ENCODE peak calls at places on chromosomes 7 and 10, in five cellular contexts. R, H, Q, J and B are unnamed samples.
A peak's percentile ranks its signal among the peaks of the same experiment; 100 is the strongest.

GRCh38 chr10:103535595-103535994 is 42.1 kb downstream of the NEURL1 start:
- DNase-seq in H (no peak), J (no peak), R (no peak), Q (no peak), B (no peak)

GRCh38 chr7:22723642-22724041 is 3.4 kb upstream of the IL6 start:
- DNase-seq in R (no peak), Q (no peak), J (no peak), H (no peak), B (no peak)

GRCh38 chr10:77675347-77675746 is 37.7 kb upstream of the KCNMA1 start:
- DNase-seq in H (no peak), Q (no peak), J (no peak), R (no peak), B (no peak)

GRCh38 chr7:46566375-46566774 is 645.3 kb upstream of the IGFBP3 start:
- DNase-seq in H (no peak), R (no peak), Q (no peak), J (no peak), B (no peak)

GRCh38 chr7:80500325-80500724 is 11.5 kb downstream of the GNAT3 start:
- DNase-seq in J (no peak), H (no peak), R (no peak), Q (no peak), B (no peak)

GRCh38 chr10:129767751-129768150 is 196.3 kb downstream of the EBF3 start:
- DNase-seq in J (no peak), R (peak; percentile 27), H (no peak), Q (no peak), B (no peak)

GRCh38 chr10:101839421-101840063 is 4.1 kb downstream of the KCNIP2 start:
- DNase-seq in H (peak; percentile 43), R (peak; percentile 85), Q (no peak), J (no peak), B (no peak)

GRCh38 chr10:98587156-98587555 is 140.4 kb upstream of the HPS1 start:
- DNase-seq in R (no peak), H (no peak), Q (no peak), J (no peak), B (no peak)

GRCh38 chr7:53642361-53642760 is 606.9 kb downstream of the POM121L12 start:
- DNase-seq in Q (no peak), H (no peak), R (no peak), J (no peak), B (no peak)

GRCh38 chr7:131170440-131171105 is 157.1 kb upstream of the MKLN1 start:
- DNase-seq in J (no peak), Q (no peak), R (peak; percentile 19), H (no peak), B (no peak)

GRCh38 chr7:97865104-97865503 is 7.1 kb downstream of the ASNS start:
- DNase-seq in R (no peak), J (no peak), Q (no peak), H (no peak), B (no peak)

GRCh38 chr7:38629621-38630020 is 1.6 kb downstream of the AMPH start:
- DNase-seq in Q (no peak), J (no peak), R (no peak), H (no peak), B (no peak)

GRCh38 chr10:128684215-128684614 is 558.0 kb upstream of the MKI67 start:
- DNase-seq in J (no peak), H (no peak), R (no peak), Q (no peak), B (no peak)

GRCh38 chr7:27868117-27868516 is 128.2 kb downstream of the TAX1BP1 start:
- DNase-seq in H (no peak), R (no peak), J (no peak), Q (no peak), B (no peak)

GRCh38 chr7:96182424-96183158 is 139.3 kb downstream of the SLC25A13 start:
- DNase-seq in Q (no peak), J (no peak), H (no peak), R (no peak), B (no peak)

GRCh38 chr7:155694846-155695245 is 50.4 kb downstream of the RBM33 start:
- DNase-seq in H (no peak), Q (no peak), J (no peak), R (no peak), B (no peak)

GRCh38 chr7:33674804-33675411 is 230.4 kb upstream of the BMPER start:
- DNase-seq in R (no peak), H (no peak), Q (no peak), J (peak; percentile 23), B (no peak)

GRCh38 chr7:98567979-98568378 is 49.1 kb upstream of the NPTX2 start:
- DNase-seq in Q (no peak), J (no peak), H (no peak), R (no peak), B (no peak)

GRCh38 chr10:48456361-48456804 is 148.5 kb downstream of the ARHGAP22 start:
- DNase-seq in Q (no peak), R (peak; percentile 46), J (no peak), H (no peak), B (no peak)

GRCh38 chr10:124657806-124658205 is 86.4 kb downstream of the FAM53B start:
- DNase-seq in H (no peak), J (peak; percentile 40), Q (no peak), R (no peak), B (no peak)

GRCh38 chr7:32762894-32763293 is 128.7 kb downstream of the KBTBD2 start:
- DNase-seq in R (no peak), J (no peak), H (no peak), Q (no peak), B (no peak)

GRCh38 chr7:117616694-117617093 is 136.9 kb downstream of the CFTR start:
- DNase-seq in R (no peak), H (no peak), J (no peak), Q (no peak), B (no peak)

GRCh38 chr10:122894261-122894944 is 15.0 kb upstream of the FAM24B start:
- DNase-seq in H (no peak), R (no peak), J (no peak), Q (no peak), B (no peak)

GRCh38 chr10:14125564-14125963 is 205.2 kb downstream of the FRMD4A start:
- DNase-seq in J (no peak), Q (no peak), R (no peak), H (no peak), B (no peak)

GRCh38 chr7:144403649-144404061 is at the start of gene NOBOX:
- DNase-seq in J (no peak), H (no peak), R (peak; percentile 4), Q (no peak), B (no peak)

GRCh38 chr10:132904169-132904813 is 38.1 kb downstream of the CFAP46 start:
- DNase-seq in Q (peak; percentile 39), H (peak; percentile 81), J (no peak), R (peak; percentile 83), B (no peak)

GRCh38 chr10:29555091-29555745 is 79.6 kb downstream of the SVIL start:
- DNase-seq in H (no peak), R (no peak), J (no peak), Q (no peak), B (no peak)

GRCh38 chr10:95266674-95267095 is 24.1 kb downstream of the PDLIM1 start:
- DNase-seq in R (no peak), Q (peak; percentile 76), H (peak; percentile 47), J (no peak), B (no peak)

GRCh38 chr7:73734619-73735525 is 3.7 kb downstream of the ABHD11 start:
- DNase-seq in J (peak; percentile 49), Q (peak; percentile 77), R (peak; percentile 91), H (peak; percentile 75), B (peak; percentile 81)

GRCh38 chr10:30114871-30115270 is 55.5 kb upstream of the JCAD start:
- DNase-seq in R (no peak), J (no peak), Q (no peak), H (no peak), B (no peak)

GRCh38 chr10:84258034-84258695 is 13.3 kb downstream of the RGR start:
- DNase-seq in R (no peak), Q (no peak), J (no peak), H (no peak), B (no peak)

GRCh38 chr10:71333154-71333887 is 14.3 kb downstream of the SLC29A3 start:
- DNase-seq in Q (no peak), R (no peak), J (no peak), H (no peak), B (no peak)
- TF ChIP-seq SUZ12 in Q (no peak), R (no peak), J (no peak), H (no peak), B (no peak)

DNA sequence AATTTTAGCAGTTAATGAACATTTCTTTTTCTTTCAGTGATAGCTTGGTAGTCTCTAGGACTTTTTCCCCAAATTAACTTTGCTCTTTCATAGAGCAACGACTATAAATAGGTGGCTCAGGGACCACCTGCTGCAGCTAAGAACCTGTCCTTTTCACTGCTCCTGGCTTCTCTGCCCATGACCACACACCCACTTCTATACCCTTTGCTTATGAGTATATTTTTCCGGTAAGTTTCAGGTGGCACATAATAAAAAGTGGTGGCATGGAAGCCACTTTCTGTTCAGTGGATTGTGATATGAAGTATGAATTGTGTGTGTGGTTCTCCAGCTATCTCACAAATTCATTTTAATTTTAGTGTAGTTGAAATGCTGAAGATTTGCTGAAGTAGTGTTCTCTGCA is 1.2 kb downstream of the ING3 start:
- DNase-seq in H (no peak), Q (no peak), J (no peak), R (no peak), B (no peak)
- TF ChIP-seq SUZ12 in H (no peak), Q (no peak), J (no peak), R (no peak), B (no peak)

GRCh38 chr10:24811906-24812305 is 88.2 kb upstream of the ARHGAP21 start:
- DNase-seq in R (no peak), Q (peak; percentile 52), H (no peak), J (no peak), B (no peak)

GRCh38 chr10:24802378-24802777 is 78.7 kb upstream of the ARHGAP21 start:
- DNase-seq in Q (no peak), H (no peak), J (no peak), R (no peak), B (no peak)

DNA sequence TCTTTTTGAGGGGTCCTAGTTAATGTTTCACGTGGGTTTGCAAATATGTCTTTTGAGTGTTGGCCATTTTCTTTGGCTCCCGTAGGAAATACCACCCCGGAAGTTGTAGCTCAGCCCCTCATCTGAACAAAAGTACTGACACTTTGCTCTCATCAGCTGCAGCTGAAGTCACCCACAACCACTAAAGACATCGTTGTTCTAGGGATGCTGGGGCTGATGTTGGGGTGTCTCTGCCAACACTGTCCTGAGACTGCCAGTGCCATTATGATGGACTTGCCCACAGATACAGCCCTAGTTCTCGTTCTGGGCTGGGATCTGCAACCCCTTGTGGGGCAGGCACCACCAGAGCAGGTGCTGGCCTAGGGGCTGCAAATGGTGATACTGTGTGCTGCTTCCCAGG is 82.6 kb upstream of the ARHGAP21 start:
- DNase-seq in Q (no peak), R (no peak), J (no peak), H (no peak), B (no peak)
- TF ChIP-seq SUZ12 in Q (no peak), R (no peak), J (no peak), H (no peak), B (no peak)

DNA sequence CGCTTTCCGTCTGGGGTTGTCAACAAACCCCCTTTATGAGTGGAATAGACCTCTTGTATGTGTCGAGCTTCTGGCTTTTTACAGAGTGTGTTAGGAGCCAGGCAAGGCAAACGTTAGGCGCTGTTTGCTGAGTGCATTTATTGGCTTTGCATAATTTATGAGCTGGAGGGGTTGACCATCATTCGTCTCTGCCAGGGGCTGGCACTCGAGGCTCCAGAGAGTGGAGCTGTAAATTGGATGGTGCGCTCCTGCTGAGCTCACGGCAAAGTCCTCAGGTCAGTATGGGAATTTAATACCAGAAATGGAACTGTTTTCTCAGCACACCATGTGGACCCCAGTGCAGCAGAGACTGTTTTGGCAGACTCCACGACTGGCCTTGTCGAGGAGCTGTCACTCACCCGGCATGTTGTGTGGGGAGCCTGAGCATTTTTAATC is 699.4 kb upstream of the GALNT17 start:
- DNase-seq in Q (no peak), R (no peak), J (no peak), H (peak; percentile 76), B (no peak)
- TF ChIP-seq SUZ12 in Q (no peak), R (no peak), J (no peak), H (no peak), B (no peak)